ENCODE peak calls at places on chromosomes 13 and 19, in nine cellular contexts. K is psoas muscle; A is GM23338; U is adipocyte; P is CD4-positive, alpha-beta memory T cell; H is IMR-90; D is tibial artery; I is effector memory CD4-positive, alpha-beta T cell; Q is tibial nerve. B is an unnamed sample.

GRCh38 chr19:5956728-5957127 is 21.2 kb downstream of the RANBP3 start:
- DNase-seq in K (no peak), A (no peak), U (no peak), P (no peak), H (no peak), D (no peak), I (no peak), Q (no peak), B (no peak)

GRCh38 chr13:99974939-99975561 is 3.5 kb upstream of the ZIC5 start:
- DNase-seq in K (no peak), A (peak; percentile 76), U (no peak), P (no peak), H (no peak), D (no peak), I (no peak), Q (no peak), B (no peak)

GRCh38 chr13:19967619-19968018 is 9.1 kb downstream of the ZMYM2 start:
- DNase-seq in K (no peak), A (no peak), U (no peak), P (no peak), H (no peak), D (no peak), I (no peak), Q (no peak), B (no peak)

GRCh38 chr13:113124211-113125025 is 1.8 kb downstream of the F10 start:
- DNase-seq in K (no peak), A (no peak), U (no peak), P (no peak), H (no peak), D (peak; percentile 53), I (no peak), Q (no peak), B (peak; percentile 37)

GRCh38 chr19:56837892-56838679 is 2.4 kb downstream of the PEG3 start:
- DNase-seq in K (peak; percentile 78), A (no peak), U (no peak), P (no peak), H (no peak), D (peak; percentile 89), I (no peak), Q (peak; percentile 37), B (no peak)

GRCh38 chr19:42386974-42387707 is 3.0 kb downstream of the CNFN start:
- DNase-seq in K (peak; percentile 70), A (peak; percentile 93), U (peak; percentile 64), P (peak; percentile 64), H (peak; percentile 33), D (no peak), I (peak; percentile 33), Q (peak; percentile 18), B (peak; percentile 56)

GRCh38 chr13:66659291-66660012 is 570.7 kb downstream of the PCDH9 start:
- DNase-seq in K (no peak), A (no peak), U (peak; percentile 34), P (no peak), H (no peak), D (no peak), I (no peak), Q (no peak), B (no peak)

GRCh38 chr19:52897149-52897935 is at the start of gene ZNF320:
- DNase-seq in K (peak; percentile 97), A (peak; percentile 99), U (peak; percentile 99), P (peak; percentile 88), H (peak; percentile 87), D (peak; percentile 98), I (peak; percentile 85), Q (peak; percentile 97), B (peak; percentile 90)

GRCh38 chr19:48818234-48818823 is 7.5 kb upstream of the BCAT2 start:
- DNase-seq in K (no peak), A (no peak), U (no peak), P (no peak), H (no peak), D (no peak), I (no peak), Q (no peak), B (no peak)

GRCh38 chr13:112761701-112762689 is 72.2 kb downstream of the ATP11A start:
- DNase-seq in K (no peak), A (peak; percentile 60), U (no peak), P (no peak), H (peak; percentile 80), D (no peak), I (no peak), Q (no peak), B (no peak)

GRCh38 chr19:48961051-48961649 is 4.0 kb upstream of the FTL start:
- DNase-seq in K (no peak), A (no peak), U (no peak), P (no peak), H (no peak), D (no peak), I (no peak), Q (no peak), B (no peak)

GRCh38 chr13:78241278-78241919 is 322.8 kb upstream of the EDNRB start:
- DNase-seq in K (no peak), A (peak; percentile 84), U (peak; percentile 89), P (no peak), H (peak; percentile 11), D (no peak), I (no peak), Q (no peak), B (peak; percentile 1)

GRCh38 chr19:36564391-36564790 is 8.7 kb downstream of the ZNF529 start:
- DNase-seq in K (no peak), A (no peak), U (no peak), P (no peak), H (no peak), D (no peak), I (no peak), Q (no peak), B (no peak)

GRCh38 chr13:48223016-48223385 is 10.0 kb upstream of the ITM2B start:
- DNase-seq in K (no peak), A (no peak), U (no peak), P (no peak), H (no peak), D (no peak), I (no peak), Q (no peak), B (no peak)

GRCh38 chr13:113192279-113192678 is 16.2 kb downstream of the PCID2 start:
- DNase-seq in K (no peak), A (no peak), U (no peak), P (no peak), H (peak; percentile 29), D (no peak), I (no peak), Q (no peak), B (no peak)

GRCh38 chr19:19670070-19670551 is 1.5 kb downstream of the ZNF101 start:
- DNase-seq in K (no peak), A (peak; percentile 88), U (no peak), P (no peak), H (no peak), D (no peak), I (no peak), Q (no peak), B (no peak)

GRCh38 chr13:112876305-112877000 is 92.6 kb upstream of the MCF2L start:
- DNase-seq in K (peak; percentile 35), A (no peak), U (no peak), P (no peak), H (no peak), D (no peak), I (no peak), Q (no peak), B (no peak)

GRCh38 chr19:58586131-58586765 is 13.1 kb upstream of the MZF1 start:
- DNase-seq in K (no peak), A (no peak), U (no peak), P (no peak), H (no peak), D (no peak), I (no peak), Q (no peak), B (no peak)

GRCh38 chr19:49514151-49514550 is 1.7 kb downstream of the FCGRT start:
- DNase-seq in K (no peak), A (no peak), U (no peak), P (no peak), H (no peak), D (no peak), I (no peak), Q (no peak), B (no peak)

GRCh38 chr13:51902776-51903175 is 41.0 kb downstream of the CCDC70 start:
- DNase-seq in K (no peak), A (no peak), U (no peak), P (no peak), H (no peak), D (no peak), I (no peak), Q (no peak), B (no peak)
- H3K4me1 ChIP-seq in K (no peaks in the 10 kb centered on the region), A (peaks cover 3% of the 10 kb centered on the region), U (no peaks in the 10 kb centered on the region), P (no peaks in the 10 kb centered on the region), H (no peaks in the 10 kb centered on the region), D (no peaks in the 10 kb centered on the region), I (no peaks in the 10 kb centered on the region), Q (no peaks in the 10 kb centered on the region), B (no peaks in the 10 kb centered on the region)

GRCh38 chr19:16582486-16583261 is 10.5 kb upstream of the SLC35E1 start:
- DNase-seq in K (no peak), A (no peak), U (no peak), P (no peak), H (no peak), D (no peak), I (no peak), Q (no peak), B (no peak)

GRCh38 chr19:16585808-16586476 is 13.7 kb upstream of the SLC35E1 start:
- DNase-seq in K (no peak), A (no peak), U (no peak), P (no peak), H (peak; percentile 19), D (no peak), I (peak; percentile 19), Q (no peak), B (no peak)

GRCh38 chr19:16587031-16588023 is 15.1 kb upstream of the SLC35E1 start:
- DNase-seq in K (no peak), A (peak; percentile 32), U (peak; percentile 38), P (peak; percentile 59), H (peak; percentile 67), D (no peak), I (peak; percentile 68), Q (peak; percentile 32), B (peak; percentile 80)

GRCh38 chr19:16586477-16586871 is 14.3 kb upstream of the SLC35E1 start:
- DNase-seq in K (no peak), A (no peak), U (no peak), P (no peak), H (no peak), D (no peak), I (no peak), Q (no peak), B (no peak)

GRCh38 chr19:16584825-16585801 is 12.9 kb upstream of the SLC35E1 start:
- DNase-seq in K (no peak), A (peak; percentile 22), U (no peak), P (no peak), H (no peak), D (no peak), I (no peak), Q (no peak), B (no peak)
- H3K4me3 ChIP-seq in K (peak overlapping the region; percentile 46), A (peak overlapping the region; percentile 44), U (no peak overlapping the region), P (peak overlapping the region; percentile 45), H (no peak overlapping the region), D (no peak overlapping the region), I (peak overlapping the region; percentile 39), Q (peak overlapping the region; percentile 28), B (peak overlapping the region; percentile 66)

GRCh38 chr13:50531917-50532899 is 311.3 kb downstream of the DLEU7 start:
- DNase-seq in K (no peak), A (no peak), U (peak; percentile 73), P (peak; percentile 14), H (peak; percentile 62), D (no peak), I (no peak), Q (no peak), B (no peak)
- H3K4me1 ChIP-seq in K (peaks cover 39% of the 10 kb centered on the region), A (no peaks in the 10 kb centered on the region), U (peaks cover 29% of the 10 kb centered on the region), P (peaks cover 18% of the 10 kb centered on the region), H (peaks cover 22% of the 10 kb centered on the region), D (peaks cover 28% of the 10 kb centered on the region), I (peaks cover 5% of the 10 kb centered on the region), Q (peaks cover 28% of the 10 kb centered on the region), B (no peaks in the 10 kb centered on the region)

GRCh38 chr19:14556662-14557188 is 15.1 kb downstream of the NDUFB7 start:
- DNase-seq in K (peak; percentile 94), A (peak; percentile 93), U (peak; percentile 89), P (peak; percentile 64), H (peak; percentile 77), D (peak; percentile 81), I (peak; percentile 36), Q (peak; percentile 28), B (peak; percentile 61)
- H3K4me3 ChIP-seq in K (peak overlapping the region; percentile 33), A (no peak overlapping the region), U (peak overlapping the region; percentile 36), P (no peak overlapping the region), H (no peak overlapping the region), D (peak overlapping the region; percentile 33), I (peak overlapping the region; percentile 25), Q (no peak overlapping the region), B (peak overlapping the region; percentile 35)